ENCODE peak calls at places on chromosomes 1 and 21, in eight cellular contexts. One of them, this sample, is unnamed.

GRCh38 chr1:32606565-32606964 is 43.8 kb downstream of the ZBTB8OS start:
- DNase-seq in suprapubic skin: no peak
- DNase-seq in transverse colon: no peak
- DNase-seq in GM12878: no peak
- DNase-seq in A549: no peak
- DNase-seq in esophagus muscularis mucosa: no peak
- DNase-seq in tibial nerve: no peak
- DNase-seq in stomach: no peak
- DNase-seq in this sample: no peak

GRCh38 chr1:222815367-222815765 is 527 bp downstream of the DISP1 start:
- DNase-seq in transverse colon: peak; percentile 61
- DNase-seq in stomach: no peak
- DNase-seq in A549: peak; percentile 56
- DNase-seq in GM12878: no peak
- DNase-seq in suprapubic skin: no peak
- DNase-seq in tibial nerve: no peak
- DNase-seq in esophagus muscularis mucosa: no peak
- DNase-seq in this sample: no peak

GRCh38 chr1:9291914-9292360 is 757 bp upstream of the SPSB1 start:
- DNase-seq in GM12878: no peak
- DNase-seq in suprapubic skin: no peak
- DNase-seq in stomach: peak; percentile 75
- DNase-seq in A549: peak; percentile 42
- DNase-seq in esophagus muscularis mucosa: no peak
- DNase-seq in tibial nerve: peak; percentile 56
- DNase-seq in transverse colon: peak; percentile 87
- DNase-seq in this sample: no peak

GRCh38 chr1:32125313-32125712 is 17.5 kb downstream of the KPNA6 start:
- DNase-seq in A549: no peak
- DNase-seq in stomach: no peak
- DNase-seq in GM12878: no peak
- DNase-seq in transverse colon: no peak
- DNase-seq in suprapubic skin: no peak
- DNase-seq in tibial nerve: no peak
- DNase-seq in esophagus muscularis mucosa: no peak
- DNase-seq in this sample: no peak

GRCh38 chr1:169044296-169044695 is 62.2 kb upstream of the ATP1B1 start:
- DNase-seq in transverse colon: no peak
- DNase-seq in esophagus muscularis mucosa: peak; percentile 81
- DNase-seq in tibial nerve: no peak
- DNase-seq in A549: no peak
- DNase-seq in stomach: no peak
- DNase-seq in GM12878: peak; percentile 76
- DNase-seq in suprapubic skin: no peak
- DNase-seq in this sample: no peak

GRCh38 chr1:75787524-75787923 is 1.5 kb downstream of the RABGGTB start:
- DNase-seq in suprapubic skin: no peak
- DNase-seq in tibial nerve: no peak
- DNase-seq in GM12878: no peak
- DNase-seq in esophagus muscularis mucosa: no peak
- DNase-seq in stomach: no peak
- DNase-seq in A549: no peak
- DNase-seq in transverse colon: no peak
- DNase-seq in this sample: no peak

GRCh38 chr1:183075861-183076260 is 52.6 kb downstream of the LAMC1 start:
- DNase-seq in suprapubic skin: no peak
- DNase-seq in tibial nerve: no peak
- DNase-seq in esophagus muscularis mucosa: no peak
- DNase-seq in transverse colon: no peak
- DNase-seq in GM12878: no peak
- DNase-seq in A549: no peak
- DNase-seq in stomach: no peak
- DNase-seq in this sample: no peak

GRCh38 chr1:221689138-221689537 is 52.8 kb downstream of the DUSP10 start:
- DNase-seq in A549: no peak
- DNase-seq in tibial nerve: no peak
- DNase-seq in transverse colon: no peak
- DNase-seq in GM12878: no peak
- DNase-seq in stomach: no peak
- DNase-seq in esophagus muscularis mucosa: no peak
- DNase-seq in suprapubic skin: no peak
- DNase-seq in this sample: no peak

GRCh38 chr1:51203121-51203873 is 32.8 kb upstream of the RNF11 start:
- DNase-seq in esophagus muscularis mucosa: no peak
- DNase-seq in A549: no peak
- DNase-seq in GM12878: peak; percentile 24
- DNase-seq in tibial nerve: no peak
- DNase-seq in stomach: no peak
- DNase-seq in transverse colon: no peak
- DNase-seq in suprapubic skin: no peak
- DNase-seq in this sample: no peak

GRCh38 chr21:16395285-16395684 is 665.5 kb downstream of the USP25 start:
- DNase-seq in stomach: no peak
- DNase-seq in transverse colon: no peak
- DNase-seq in suprapubic skin: no peak
- DNase-seq in tibial nerve: no peak
- DNase-seq in A549: no peak
- DNase-seq in esophagus muscularis mucosa: no peak
- DNase-seq in GM12878: no peak
- DNase-seq in this sample: no peak

GRCh38 chr1:32872189-32872898 is 1.6 kb upstream of the FNDC5 start:
- DNase-seq in tibial nerve: peak; percentile 49
- DNase-seq in transverse colon: peak; percentile 75
- DNase-seq in GM12878: no peak
- DNase-seq in suprapubic skin: peak; percentile 83
- DNase-seq in stomach: peak; percentile 74
- DNase-seq in A549: peak; percentile 28
- DNase-seq in esophagus muscularis mucosa: no peak
- DNase-seq in this sample: peak; percentile 67

GRCh38 chr1:56683569-56683968 is 38.5 kb downstream of the PRKAA2 start:
- DNase-seq in A549: no peak
- DNase-seq in stomach: no peak
- DNase-seq in transverse colon: no peak
- DNase-seq in esophagus muscularis mucosa: no peak
- DNase-seq in suprapubic skin: no peak
- DNase-seq in tibial nerve: no peak
- DNase-seq in GM12878: no peak
- DNase-seq in this sample: no peak

GRCh38 chr1:97209381-97209780 is 487.8 kb downstream of the PTBP2 start:
- DNase-seq in suprapubic skin: no peak
- DNase-seq in A549: no peak
- DNase-seq in tibial nerve: no peak
- DNase-seq in GM12878: no peak
- DNase-seq in transverse colon: no peak
- DNase-seq in stomach: no peak
- DNase-seq in esophagus muscularis mucosa: no peak
- DNase-seq in this sample: no peak

GRCh38 chr1:26477446-26478152 is 5.4 kb downstream of the HMGN2 start:
- DNase-seq in GM12878: no peak
- DNase-seq in transverse colon: no peak
- DNase-seq in stomach: no peak
- DNase-seq in A549: no peak
- DNase-seq in esophagus muscularis mucosa: no peak
- DNase-seq in suprapubic skin: no peak
- DNase-seq in tibial nerve: no peak
- DNase-seq in this sample: no peak

GRCh38 chr21:46057111-46057709 is 40.7 kb upstream of the COL6A2 start:
- DNase-seq in stomach: no peak
- DNase-seq in suprapubic skin: no peak
- DNase-seq in A549: no peak
- DNase-seq in transverse colon: no peak
- DNase-seq in esophagus muscularis mucosa: no peak
- DNase-seq in tibial nerve: no peak
- DNase-seq in GM12878: no peak
- DNase-seq in this sample: peak; percentile 45

GRCh38 chr1:206829875-206830274 is 35.5 kb upstream of the IL20 start:
- DNase-seq in esophagus muscularis mucosa: peak; percentile 55
- DNase-seq in suprapubic skin: no peak
- DNase-seq in tibial nerve: no peak
- DNase-seq in stomach: no peak
- DNase-seq in A549: no peak
- DNase-seq in GM12878: no peak
- DNase-seq in transverse colon: no peak
- DNase-seq in this sample: no peak

GRCh38 chr1:248828845-248829244 is 3.1 kb upstream of the SH3BP5L start:
- DNase-seq in tibial nerve: no peak
- DNase-seq in GM12878: no peak
- DNase-seq in suprapubic skin: no peak
- DNase-seq in esophagus muscularis mucosa: no peak
- DNase-seq in A549: peak; percentile 73
- DNase-seq in transverse colon: no peak
- DNase-seq in stomach: no peak
- DNase-seq in this sample: no peak

GRCh38 chr1:61337037-61337436 is 254.7 kb downstream of the NFIA start:
- DNase-seq in transverse colon: no peak
- DNase-seq in suprapubic skin: no peak
- DNase-seq in A549: peak; percentile 41
- DNase-seq in esophagus muscularis mucosa: no peak
- DNase-seq in stomach: no peak
- DNase-seq in tibial nerve: no peak
- DNase-seq in GM12878: no peak
- DNase-seq in this sample: no peak

GRCh38 chr1:31497601-31498000 is 78.7 kb upstream of the TINAGL1 start:
- DNase-seq in esophagus muscularis mucosa: no peak
- DNase-seq in A549: no peak
- DNase-seq in GM12878: no peak
- DNase-seq in suprapubic skin: no peak
- DNase-seq in stomach: no peak
- DNase-seq in tibial nerve: no peak
- DNase-seq in transverse colon: no peak
- DNase-seq in this sample: no peak

GRCh38 chr1:163361123-163361934 is 39.6 kb downstream of the NUF2 start:
- DNase-seq in suprapubic skin: no peak
- DNase-seq in transverse colon: no peak
- DNase-seq in A549: peak; percentile 29
- DNase-seq in tibial nerve: no peak
- DNase-seq in esophagus muscularis mucosa: no peak
- DNase-seq in stomach: no peak
- DNase-seq in GM12878: no peak
- DNase-seq in this sample: no peak

GRCh38 chr1:227883073-227883520 is 64.6 kb downstream of the WNT9A start:
- DNase-seq in GM12878: no peak
- DNase-seq in transverse colon: no peak
- DNase-seq in esophagus muscularis mucosa: peak; percentile 90
- DNase-seq in stomach: peak; percentile 18
- DNase-seq in suprapubic skin: no peak
- DNase-seq in tibial nerve: no peak
- DNase-seq in A549: no peak
- DNase-seq in this sample: no peak

GRCh38 chr1:119718409-119718808 is 6.7 kb downstream of the PHGDH start:
- DNase-seq in esophagus muscularis mucosa: no peak
- DNase-seq in suprapubic skin: no peak
- DNase-seq in tibial nerve: no peak
- DNase-seq in A549: no peak
- DNase-seq in transverse colon: no peak
- DNase-seq in stomach: no peak
- DNase-seq in GM12878: no peak
- DNase-seq in this sample: no peak

GRCh38 chr1:152543808-152544207 is 22.8 kb downstream of the LCE3E start:
- DNase-seq in transverse colon: no peak
- DNase-seq in GM12878: no peak
- DNase-seq in A549: peak; percentile 39
- DNase-seq in esophagus muscularis mucosa: no peak
- DNase-seq in stomach: no peak
- DNase-seq in suprapubic skin: no peak
- DNase-seq in tibial nerve: no peak
- DNase-seq in this sample: no peak
- TF ChIP-seq EP300 in transverse colon: no peak
- TF ChIP-seq EP300 in GM12878: no peak
- TF ChIP-seq EP300 in A549: no peak
- TF ChIP-seq EP300 in esophagus muscularis mucosa: no peak
- TF ChIP-seq EP300 in stomach: no peak
- TF ChIP-seq EP300 in suprapubic skin: no peak
- TF ChIP-seq EP300 in tibial nerve: no peak
- TF ChIP-seq EP300 in this sample: no peak

GRCh38 chr21:23471877-23472276 is 2135.4 kb downstream of the MRPL39 start:
- DNase-seq in stomach: no peak
- DNase-seq in GM12878: no peak
- DNase-seq in suprapubic skin: no peak
- DNase-seq in tibial nerve: no peak
- DNase-seq in A549: no peak
- DNase-seq in esophagus muscularis mucosa: no peak
- DNase-seq in transverse colon: no peak
- DNase-seq in this sample: no peak
- TF ChIP-seq EP300 in stomach: no peak
- TF ChIP-seq EP300 in GM12878: no peak
- TF ChIP-seq EP300 in suprapubic skin: no peak
- TF ChIP-seq EP300 in tibial nerve: no peak
- TF ChIP-seq EP300 in A549: no peak
- TF ChIP-seq EP300 in esophagus muscularis mucosa: no peak
- TF ChIP-seq EP300 in transverse colon: no peak
- TF ChIP-seq EP300 in this sample: no peak

DNA sequence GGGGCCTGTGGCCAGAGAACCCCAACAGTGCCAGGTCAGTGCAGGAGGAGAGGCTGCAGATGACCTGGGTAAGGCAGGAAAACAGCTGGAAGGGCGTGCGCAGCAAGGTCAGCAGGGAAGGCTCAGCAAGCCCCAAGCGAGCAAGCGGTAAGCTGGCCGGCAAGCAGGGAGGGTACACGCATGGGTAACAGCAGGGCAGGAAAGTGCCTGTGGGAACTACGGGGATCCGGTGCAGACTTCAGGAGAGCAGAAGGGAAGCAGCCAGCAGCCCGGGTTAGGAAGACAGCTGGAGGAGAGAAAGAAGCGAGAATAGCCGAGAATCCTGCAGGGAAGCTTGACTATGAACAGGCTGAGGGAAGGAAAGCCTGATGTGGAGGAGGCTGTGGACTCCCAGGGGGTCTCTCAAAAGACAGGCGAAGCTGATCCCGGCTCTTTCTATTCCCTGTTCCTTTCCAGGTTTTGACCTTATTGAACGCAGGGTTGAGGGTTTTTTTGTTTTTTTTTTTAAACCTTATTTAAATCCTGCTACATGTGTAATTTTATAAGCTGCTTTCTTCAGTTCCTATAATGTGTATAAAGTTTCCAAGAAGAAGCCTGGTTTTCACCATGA is 20.9 kb downstream of the UMODL1 start:
- DNase-seq in transverse colon: no peak
- DNase-seq in tibial nerve: no peak
- DNase-seq in GM12878: no peak
- DNase-seq in stomach: no peak
- DNase-seq in esophagus muscularis mucosa: no peak
- DNase-seq in suprapubic skin: no peak
- DNase-seq in A549: no peak
- DNase-seq in this sample: no peak
- TF ChIP-seq EP300 in transverse colon: no peak
- TF ChIP-seq EP300 in tibial nerve: no peak
- TF ChIP-seq EP300 in GM12878: no peak
- TF ChIP-seq EP300 in stomach: no peak
- TF ChIP-seq EP300 in esophagus muscularis mucosa: no peak
- TF ChIP-seq EP300 in suprapubic skin: no peak
- TF ChIP-seq EP300 in A549: no peak
- TF ChIP-seq EP300 in this sample: no peak

DNA sequence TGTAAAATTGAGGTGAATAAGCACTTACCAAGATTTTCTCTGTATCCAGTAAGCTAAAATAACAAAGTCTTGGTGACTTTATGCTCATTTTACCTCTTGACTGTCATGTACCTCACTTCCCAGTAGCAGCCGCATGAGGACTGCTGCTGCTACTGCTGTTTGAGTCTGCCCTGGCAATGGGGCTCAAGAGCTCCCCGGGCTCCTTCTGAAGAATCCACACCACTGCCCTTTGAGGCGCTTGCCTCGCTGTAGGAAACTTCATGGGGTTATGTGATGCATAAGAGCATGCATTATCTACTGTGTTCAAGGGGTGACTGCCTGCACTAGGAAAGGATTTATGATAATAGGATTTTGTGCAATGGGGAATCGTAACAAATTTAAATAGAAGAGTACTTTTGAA is 113.5 kb downstream of the NTNG1 start:
- DNase-seq in stomach: no peak
- DNase-seq in transverse colon: no peak
- DNase-seq in GM12878: no peak
- DNase-seq in suprapubic skin: no peak
- DNase-seq in A549: no peak
- DNase-seq in esophagus muscularis mucosa: no peak
- DNase-seq in tibial nerve: no peak
- DNase-seq in this sample: no peak
- TF ChIP-seq EP300 in stomach: no peak
- TF ChIP-seq EP300 in transverse colon: no peak
- TF ChIP-seq EP300 in GM12878: no peak
- TF ChIP-seq EP300 in suprapubic skin: no peak
- TF ChIP-seq EP300 in A549: no peak
- TF ChIP-seq EP300 in esophagus muscularis mucosa: no peak
- TF ChIP-seq EP300 in tibial nerve: no peak
- TF ChIP-seq EP300 in this sample: no peak